ENCODE peak calls at places on chromosomes 16 and 17, in four cellular contexts. C is HCT116, B is K562, J is HepG2. E is an unnamed sample.

GRCh38 chr17:58193641-58194259 is 1.2 kb downstream of the EPX start:
- DNase-seq in C (no peak), B (peak; percentile 37), J (no peak), E (no peak)

GRCh38 chr17:61402978-61403845 is 3.6 kb downstream of the TBX2 start:
- DNase-seq in B (no peak), C (no peak), J (no peak), E (no peak)

GRCh38 chr16:49492090-49492801 is 118.6 kb downstream of the C16orf78 start:
- DNase-seq in C (no peak), B (peak; percentile 86), J (no peak), E (no peak)

GRCh38 chr16:6888536-6888935 is 444.1 kb upstream of the RBFOX1 start:
- DNase-seq in J (no peak), B (no peak), C (no peak), E (no peak)

GRCh38 chr16:85483424-85483823 is 129.7 kb upstream of the GSE1 start:
- DNase-seq in C (no peak), B (no peak), J (no peak), E (no peak)

GRCh38 chr17:65123757-65124675 is 13.2 kb upstream of the RGS9 start:
- DNase-seq in B (no peak), J (no peak), C (no peak), E (no peak)

GRCh38 chr16:87149051-87149450 is 168.1 kb downstream of the C16orf95 start:
- DNase-seq in C (no peak), B (no peak), J (no peak), E (no peak)

GRCh38 chr17:14813649-14814048 is 451.5 kb downstream of the PMP22 start:
- DNase-seq in J (peak; percentile 36), B (peak; percentile 20), C (no peak), E (no peak)

GRCh38 chr16:57424599-57424998 is 20.0 kb downstream of the CCL17 start:
- DNase-seq in J (no peak), B (no peak), C (no peak), E (no peak)

GRCh38 chr16:66344533-66345145 is 21.9 kb upstream of the CDH5 start:
- DNase-seq in B (peak; percentile 35), C (no peak), J (peak; percentile 29), E (no peak)

GRCh38 chr16:17578921-17579876 is 108.4 kb upstream of the XYLT1 start:
- DNase-seq in C (peak; percentile 59), J (peak; percentile 73), B (peak; percentile 61), E (peak; percentile 46)

GRCh38 chr17:50863221-50863843 is 2.8 kb downstream of the TOB1 start:
- DNase-seq in B (no peak), J (peak; percentile 66), C (peak; percentile 36), E (peak; percentile 41)

GRCh38 chr16:8173111-8173644 is 417.1 kb downstream of the TMEM114 start:
- DNase-seq in B (peak; percentile 88), C (peak; percentile 23), J (peak; percentile 98), E (peak; percentile 45)
- TF ChIP-seq TCF7L2 in B (no peak), C (peak; percentile 67), J (no peak), E (peak; percentile 82)

GRCh38 chr17:2023692-2024571 is 1.2 kb downstream of the RTN4RL1 start:
- DNase-seq in J (no peak), B (peak; percentile 57), C (peak; percentile 59), E (no peak)
- H3K4me3 ChIP-seq in J (peak overlapping the region; percentile 10), B (no peak overlapping the region), C (peak overlapping the region; percentile 58), E (peak overlapping the region; percentile 43)

DNA sequence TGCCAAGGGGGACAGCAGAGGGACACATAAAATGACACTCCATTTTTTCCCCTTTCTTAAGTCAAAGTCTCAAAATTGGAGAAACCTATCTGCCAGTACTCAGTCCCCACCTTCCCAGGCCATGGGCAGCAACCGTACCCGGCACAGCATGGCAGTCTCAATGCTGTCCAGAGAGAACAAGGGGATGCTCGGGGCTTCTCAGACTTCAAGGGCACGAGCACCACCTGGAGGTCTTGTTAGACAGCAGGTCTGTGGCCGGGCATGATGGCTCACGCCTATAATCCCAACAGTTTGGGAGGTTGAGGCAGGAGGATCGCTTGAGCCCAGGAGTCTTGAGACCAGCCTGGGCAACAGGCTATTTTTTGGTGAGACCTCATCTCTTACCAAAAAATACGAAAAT is 3.2 kb downstream of the DNAH17 start:
- DNase-seq in J (peak; percentile 31), B (no peak), C (peak; percentile 29), E (no peak)
- H3K27ac ChIP-seq in J (no peak overlapping the region), B (no peak overlapping the region), C (no peak overlapping the region), E (no peak overlapping the region)

DNA sequence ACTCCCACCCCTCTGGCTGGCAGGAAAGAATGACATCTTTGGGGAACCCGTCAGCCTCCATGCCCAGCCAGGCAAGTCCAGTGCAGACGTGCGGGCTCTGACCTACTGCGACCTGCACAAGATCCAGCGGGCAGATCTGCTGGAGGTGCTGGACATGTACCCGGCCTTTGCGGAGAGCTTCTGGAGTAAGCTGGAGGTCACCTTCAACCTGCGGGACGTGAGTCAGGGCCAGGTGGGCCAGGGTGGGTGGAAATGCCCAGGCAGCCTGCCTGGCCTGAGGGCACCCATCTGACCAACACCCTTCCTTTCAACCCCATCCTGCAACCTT is 8.1 kb upstream of the DCAF7 start:
- DNase-seq in B (no peak), J (no peak), C (no peak), E (no peak)
- TF ChIP-seq TCF7L2 in B (no peak), J (no peak), C (no peak), E (no peak)

GRCh38 chr16:10805362-10805761 is 13.2 kb downstream of the TVP23A start:
- DNase-seq in B (no peak), C (no peak), J (no peak), E (no peak)
- H3K4me3 ChIP-seq in B (no peak overlapping the region), C (no peak overlapping the region), J (no peak overlapping the region), E (no peak overlapping the region)

DNA sequence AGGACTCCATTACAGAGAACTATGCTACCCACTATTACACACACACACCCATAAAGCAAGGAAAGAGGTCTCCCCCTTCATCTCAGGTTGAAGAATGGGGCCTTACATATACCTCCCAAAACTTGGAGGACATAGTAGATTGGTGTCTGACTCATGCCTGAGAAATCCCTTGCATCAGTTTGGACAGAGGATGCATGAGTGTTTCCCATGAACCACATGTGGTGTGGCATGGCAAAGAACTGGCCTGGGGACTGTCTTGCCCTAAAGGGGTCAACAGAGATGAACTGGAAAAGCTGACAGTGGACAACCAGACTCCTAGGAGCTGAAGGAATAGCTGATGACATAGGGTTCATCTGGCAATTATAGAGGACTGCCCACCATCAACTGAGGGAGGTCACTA is 54.0 kb downstream of the DYNLRB2 start:
- DNase-seq in J (no peak), B (no peak), C (no peak), E (no peak)
- H3K27ac ChIP-seq in J (no peak overlapping the region), B (no peak overlapping the region), C (no peak overlapping the region), E (no peak overlapping the region)

GRCh38 chr16:35391328-35391727 is 1931.9 kb downstream of the TP53TG3F start:
- DNase-seq in B (no peak), J (peak; percentile 43), C (peak; percentile 6), E (peak; percentile 36)
- TF ChIP-seq TCF7L2 in B (no peak), J (no peak), C (no peak), E (no peak)

GRCh38 chr17:7392696-7393612 is 1.4 kb downstream of the PLSCR3 start:
- DNase-seq in C (no peak), B (no peak), J (no peak), E (no peak)
- H3K4me3 ChIP-seq in C (peak overlapping the region; percentile 58), B (peak overlapping the region; percentile 68), J (no peak overlapping the region), E (peak overlapping the region; percentile 82)

DNA sequence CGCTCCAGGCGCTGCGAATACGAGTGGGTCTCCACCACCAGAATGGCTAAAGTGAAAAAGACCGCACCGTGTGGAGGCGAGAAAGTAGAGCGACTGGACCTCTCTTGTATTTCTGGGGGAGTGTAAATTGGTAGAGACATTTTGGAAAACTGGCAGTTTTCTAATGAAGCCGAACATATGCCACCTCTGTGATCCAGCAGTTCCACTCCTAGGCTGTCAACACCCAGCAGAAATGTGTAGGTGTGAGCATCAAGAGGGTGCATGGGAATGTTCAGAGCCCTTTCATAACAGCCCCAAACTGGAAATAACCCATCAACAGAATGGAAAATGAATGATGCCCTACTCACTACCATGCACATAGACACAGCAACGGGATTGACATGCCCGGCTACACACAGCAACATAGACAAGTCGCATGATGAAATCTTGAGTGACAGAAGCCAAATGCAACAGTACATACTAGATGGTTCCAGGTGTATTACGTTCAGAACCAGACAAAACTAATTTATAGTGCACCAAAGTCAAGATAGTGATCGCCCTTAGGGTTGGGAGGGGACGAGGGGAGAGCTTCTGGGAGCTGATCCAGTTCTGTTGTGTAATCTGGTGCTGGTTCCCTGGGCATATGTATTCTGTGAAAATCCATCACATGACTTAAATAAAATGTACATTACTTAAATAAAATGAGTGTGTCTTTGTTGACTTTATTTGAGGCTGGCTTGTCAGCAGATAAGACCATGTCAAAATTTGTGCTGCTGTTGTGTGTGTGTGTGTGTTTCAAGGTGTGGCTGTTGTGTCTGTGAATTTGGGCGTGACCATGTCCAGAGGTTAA is 877 bp upstream of the BCL7C start:
- DNase-seq in J (no peak), C (no peak), B (no peak), E (no peak)
- H3K27ac ChIP-seq in J (peak overlapping the region; percentile 14), C (peak overlapping the region; percentile 98), B (peak overlapping the region; percentile 90), E (peak overlapping the region; percentile 87)